ENCODE peak calls at places on chromosomes 7 and 10, in seven cellular contexts. One of them, this sample, is unnamed.

GRCh38 chr7:91424372-91424771 is 160.1 kb downstream of the FZD1 start:
- DNase-seq in activated T-cell treated with anti-CD3 and anti-CD28 coated beads, Interleukin-2, amount 50 U/mL, for 24 hours: no peak
- DNase-seq in NAMALWA: no peak
- DNase-seq in GM10248: no peak
- DNase-seq in T-cell: no peak
- DNase-seq in nucleus accumbens: no peak
- DNase-seq in WTC11: peak; percentile 35
- DNase-seq in this sample: peak; percentile 48

GRCh38 chr7:30925913-30926312 is 14.3 kb downstream of the AQP1 start:
- DNase-seq in GM10248: no peak
- DNase-seq in WTC11: peak; percentile 5
- DNase-seq in NAMALWA: no peak
- DNase-seq in activated T-cell treated with anti-CD3 and anti-CD28 coated beads, Interleukin-2, amount 50 U/mL, for 24 hours: peak; percentile 16
- DNase-seq in T-cell: no peak
- DNase-seq in nucleus accumbens: no peak
- DNase-seq in this sample: no peak

GRCh38 chr7:4694653-4695335 is 12.7 kb downstream of the FOXK1 start:
- DNase-seq in WTC11: no peak
- DNase-seq in T-cell: no peak
- DNase-seq in nucleus accumbens: no peak
- DNase-seq in GM10248: no peak
- DNase-seq in activated T-cell treated with anti-CD3 and anti-CD28 coated beads, Interleukin-2, amount 50 U/mL, for 24 hours: no peak
- DNase-seq in NAMALWA: no peak
- DNase-seq in this sample: no peak

GRCh38 chr10:76082956-76083355 is 651.5 kb downstream of the LRMDA start:
- DNase-seq in activated T-cell treated with anti-CD3 and anti-CD28 coated beads, Interleukin-2, amount 50 U/mL, for 24 hours: no peak
- DNase-seq in nucleus accumbens: no peak
- DNase-seq in T-cell: no peak
- DNase-seq in NAMALWA: no peak
- DNase-seq in WTC11: peak; percentile 82
- DNase-seq in GM10248: no peak
- DNase-seq in this sample: no peak

GRCh38 chr10:3532644-3533043 is 252.4 kb downstream of the KLF6 start:
- DNase-seq in activated T-cell treated with anti-CD3 and anti-CD28 coated beads, Interleukin-2, amount 50 U/mL, for 24 hours: no peak
- DNase-seq in GM10248: no peak
- DNase-seq in T-cell: no peak
- DNase-seq in NAMALWA: no peak
- DNase-seq in nucleus accumbens: no peak
- DNase-seq in WTC11: no peak
- DNase-seq in this sample: no peak

GRCh38 chr7:143499743-143500348 is 22.2 kb downstream of the TAS2R41 start:
- DNase-seq in T-cell: no peak
- DNase-seq in nucleus accumbens: no peak
- DNase-seq in GM10248: no peak
- DNase-seq in NAMALWA: no peak
- DNase-seq in activated T-cell treated with anti-CD3 and anti-CD28 coated beads, Interleukin-2, amount 50 U/mL, for 24 hours: no peak
- DNase-seq in WTC11: no peak
- DNase-seq in this sample: no peak

GRCh38 chr10:28087675-28088351 is 88.9 kb upstream of the ODAD2 start:
- DNase-seq in nucleus accumbens: no peak
- DNase-seq in T-cell: no peak
- DNase-seq in GM10248: no peak
- DNase-seq in WTC11: no peak
- DNase-seq in activated T-cell treated with anti-CD3 and anti-CD28 coated beads, Interleukin-2, amount 50 U/mL, for 24 hours: no peak
- DNase-seq in NAMALWA: peak; percentile 7
- DNase-seq in this sample: no peak

GRCh38 chr7:115805458-115805857 is 225.1 kb downstream of the TFEC start:
- DNase-seq in NAMALWA: no peak
- DNase-seq in WTC11: no peak
- DNase-seq in nucleus accumbens: no peak
- DNase-seq in T-cell: no peak
- DNase-seq in activated T-cell treated with anti-CD3 and anti-CD28 coated beads, Interleukin-2, amount 50 U/mL, for 24 hours: no peak
- DNase-seq in GM10248: no peak
- DNase-seq in this sample: no peak

GRCh38 chr10:6597478-6597877 is 17.4 kb upstream of the PRKCQ start:
- DNase-seq in activated T-cell treated with anti-CD3 and anti-CD28 coated beads, Interleukin-2, amount 50 U/mL, for 24 hours: no peak
- DNase-seq in GM10248: no peak
- DNase-seq in NAMALWA: no peak
- DNase-seq in WTC11: no peak
- DNase-seq in T-cell: no peak
- DNase-seq in nucleus accumbens: no peak
- DNase-seq in this sample: no peak

GRCh38 chr7:120742370-120742769 is 115.6 kb downstream of the TSPAN12 start:
- DNase-seq in NAMALWA: no peak
- DNase-seq in nucleus accumbens: no peak
- DNase-seq in T-cell: no peak
- DNase-seq in WTC11: peak; percentile 23
- DNase-seq in GM10248: no peak
- DNase-seq in activated T-cell treated with anti-CD3 and anti-CD28 coated beads, Interleukin-2, amount 50 U/mL, for 24 hours: no peak
- DNase-seq in this sample: peak; percentile 55

This sample was measured in glutamatergic neuron.